ENCODE peak calls at places on chromosomes 12 and 14, in five cellular contexts. M is A673, C is aorta, F is MG63, H is IMR-90. Q is an unnamed sample. For H3K36me3, the result is how much of the 10 kb centered on the place peaks cover.

GRCh38 chr14:84282618-84283017 is 1247.3 kb upstream of the FLRT2 start:
- DNase-seq in M (no peak), F (no peak), H (no peak), C (no peak), Q (no peak)

GRCh38 chr12:70571029-70571428 is 66.2 kb downstream of the PTPRB start:
- DNase-seq in F (no peak), M (no peak), H (no peak), C (no peak), Q (no peak)

GRCh38 chr12:54012631-54013398 is 4.0 kb downstream of the HOXC8 start:
- DNase-seq in F (no peak), M (no peak), C (peak), H (no peak), Q (peak)

GRCh38 chr14:56979961-56980360 is 169.7 kb upstream of the OTX2 start:
- DNase-seq in H (no peak), M (no peak), C (no peak), F (no peak), Q (no peak)

GRCh38 chr14:49477576-49477975 is 108.6 kb downstream of the RPS29 start:
- DNase-seq in C (no peak), F (no peak), H (no peak), M (peak), Q (no peak)

GRCh38 chr12:47729233-47729632 is 3.9 kb upstream of the ENDOU start:
- DNase-seq in C (peak), M (no peak), F (peak), H (peak), Q (no peak)

GRCh38 chr12:28869197-28869596 is 279.9 kb upstream of the FAR2 start:
- DNase-seq in M (no peak), H (peak), F (peak), C (no peak), Q (no peak)

GRCh38 chr14:77613207-77613606 is 3.2 kb downstream of the SPTLC2 start:
- DNase-seq in H (no peak), M (no peak), F (no peak), C (no peak), Q (no peak)

GRCh38 chr14:36462890-36463289 is 57.1 kb downstream of the NKX2-1 start:
- DNase-seq in M (no peak), C (no peak), H (no peak), F (no peak), Q (no peak)

GRCh38 chr12:22855456-22855855 is 230.5 kb downstream of the ETNK1 start:
- DNase-seq in F (no peak), C (no peak), H (no peak), M (no peak), Q (no peak)

GRCh38 chr14:64584185-64584584 is 34.4 kb downstream of the PPP1R36 start:
- DNase-seq in F (no peak), C (no peak), H (no peak), M (no peak), Q (no peak)

GRCh38 chr12:76976777-76977465 is 88.4 kb downstream of the E2F7 start:
- DNase-seq in M (no peak), H (no peak), C (no peak), F (no peak), Q (no peak)

GRCh38 chr14:59474172-59474571 is 9.0 kb upstream of the GPR135 start:
- DNase-seq in F (no peak), C (no peak), H (peak), M (peak), Q (no peak)

GRCh38 chr12:124394462-124395128 is 99.7 kb downstream of the RFLNA start:
- DNase-seq in H (no peak), F (peak), C (peak), M (no peak), Q (no peak)

GRCh38 chr14:32366995-32367394 is 37.9 kb downstream of the AKAP6 start:
- DNase-seq in F (peak), H (no peak), M (peak), C (no peak), Q (no peak)

GRCh38 chr12:57619434-57620244 is 8.4 kb downstream of the ARHGEF25 start:
- DNase-seq in M (no peak), C (no peak), F (no peak), H (no peak), Q (no peak)

GRCh38 chr12:13377698-13378097 is 181.2 kb downstream of the EMP1 start:
- DNase-seq in H (no peak), M (no peak), F (no peak), C (no peak), Q (no peak)

GRCh38 chr12:124004233-124004875 is 31.3 kb downstream of the ZNF664 start:
- DNase-seq in H (peak), F (no peak), C (no peak), M (no peak), Q (no peak)

GRCh38 chr14:52918486-52918885 is 32.4 kb downstream of the FERMT2 start:
- DNase-seq in H (peak), C (no peak), M (peak), F (no peak), Q (no peak)

GRCh38 chr12:69007858-69008314 is 74.9 kb upstream of the CPM start:
- DNase-seq in F (no peak), H (no peak), M (no peak), C (no peak), Q (no peak)

GRCh38 chr12:89448951-89449371 is 75.6 kb downstream of the GALNT4 start:
- DNase-seq in H (peak), C (no peak), M (no peak), F (no peak), Q (no peak)

DNA sequence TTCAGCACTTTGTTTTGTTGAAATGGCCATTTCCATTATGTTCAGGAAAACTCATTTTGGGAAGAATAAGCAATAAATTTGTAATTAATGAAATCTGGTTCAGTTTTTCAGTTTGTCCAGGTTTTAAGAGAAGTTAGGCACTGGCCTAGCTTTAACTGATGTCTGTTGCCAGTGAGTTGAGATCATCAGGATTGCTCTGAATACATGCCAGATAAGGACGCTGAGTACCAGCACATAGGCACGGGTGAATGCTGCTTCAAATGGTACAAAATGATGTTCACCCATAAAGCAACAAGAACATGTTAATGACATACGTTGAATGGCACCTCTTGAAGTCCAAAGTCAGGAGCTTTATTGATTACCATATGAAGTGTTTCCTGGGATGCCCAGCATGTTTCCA is 46.5 kb downstream of the PIWIL1 start:
- DNase-seq in M (no peak), H (no peak), F (no peak), C (no peak), Q (no peak)
- H3K36me3 ChIP-seq in M (under half), H (under half), F (under half), C (under half), Q (under half)

GRCh38 chr12:26966842-26967241 is 28.6 kb downstream of the FGFR1OP2 start:
- DNase-seq in H (no peak), F (no peak), M (no peak), C (no peak), Q (no peak)
- H3K36me3 ChIP-seq in H (under half), F (under half), M (under half), C (under half), Q (under half)

DNA sequence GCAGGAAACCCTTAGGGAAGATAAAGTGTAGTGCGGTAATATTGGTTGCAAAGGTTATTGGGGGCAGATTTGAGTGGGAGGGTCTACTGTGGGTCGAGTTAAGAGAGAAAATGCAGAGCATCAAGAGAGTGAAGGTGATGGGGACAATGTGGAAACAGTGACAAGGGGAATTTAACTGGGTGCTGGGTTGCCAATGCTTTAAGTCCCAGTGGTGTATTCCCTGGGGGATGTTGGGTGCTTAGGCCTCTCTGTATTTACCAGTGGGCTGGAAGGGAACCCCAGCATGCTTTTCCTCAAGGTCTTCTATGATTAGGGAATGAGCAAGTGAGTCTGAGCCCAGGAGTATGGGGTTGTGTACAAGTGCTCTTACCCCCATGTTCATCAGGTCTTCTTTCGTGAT is 10.6 kb downstream of the BCAT1 start:
- DNase-seq in F (no peak), H (no peak), M (no peak), C (no peak), Q (no peak)
- H3K36me3 ChIP-seq in F (under half), H (under half), M (under half), C (under half), Q (under half)

DNA sequence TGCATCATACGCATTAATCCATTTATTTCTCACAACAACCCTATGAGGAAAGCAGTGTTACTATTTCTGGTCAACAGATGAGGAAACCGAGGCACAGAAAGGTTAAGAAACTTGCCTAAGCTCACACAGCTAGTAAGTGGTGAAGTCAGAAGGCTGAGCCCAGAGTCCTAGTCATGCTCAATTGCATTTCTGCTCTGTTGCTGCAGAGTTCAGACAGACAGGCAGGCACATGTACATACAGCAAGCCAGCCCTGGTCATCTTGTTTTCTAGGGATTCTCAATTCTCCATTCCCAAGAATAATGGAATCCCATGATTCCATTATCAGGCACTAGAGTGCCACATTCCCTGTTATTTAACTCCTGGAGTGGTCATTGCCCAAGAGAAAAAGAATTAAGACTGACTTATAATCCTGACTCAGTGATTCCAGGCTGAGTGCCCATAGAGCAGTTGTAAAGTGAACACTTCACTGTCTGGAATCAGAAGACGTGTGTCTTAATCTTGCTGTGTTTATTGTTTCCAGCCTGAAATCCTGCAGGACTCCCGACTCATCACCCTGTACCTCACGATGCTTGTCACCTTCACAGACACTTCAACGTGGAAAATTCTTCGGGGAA is 10.7 kb downstream of the UBE3B start:
- DNase-seq in F (no peak), M (no peak), C (no peak), H (peak), Q (no peak)
- H3K36me3 ChIP-seq in F (half or more), M (half or more), C (under half), H (half or more), Q (half or more)

DNA sequence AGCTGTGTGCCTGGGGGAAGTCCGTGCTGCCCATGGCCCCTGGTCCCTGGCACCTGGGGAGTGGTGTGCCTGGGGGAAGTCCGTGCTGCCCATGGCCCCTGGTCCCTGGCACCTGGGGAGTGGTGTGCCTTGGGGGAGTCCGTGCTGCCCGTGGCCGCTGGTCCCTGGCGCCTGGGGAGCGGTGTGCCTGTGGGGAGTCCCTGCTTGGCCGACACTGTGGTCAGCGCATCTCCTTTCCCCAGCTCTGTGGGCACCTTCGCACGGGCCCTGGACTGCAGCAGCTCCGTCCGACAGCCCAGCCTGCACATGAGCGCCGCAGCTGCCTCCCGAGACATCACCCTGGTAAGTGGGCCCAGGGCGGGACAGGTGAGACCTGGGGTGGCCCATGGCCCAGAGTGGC is 14.5 kb upstream of the CRIP2 start:
- DNase-seq in M (no peak), H (no peak), C (no peak), F (no peak), Q (no peak)
- H3K36me3 ChIP-seq in M (half or more), H (half or more), C (under half), F (under half), Q (half or more)

GRCh38 chr12:118866346-118866745 is 115.0 kb upstream of the SRRM4 start:
- DNase-seq in M (no peak), C (no peak), H (no peak), F (no peak), Q (no peak)
- H3K36me3 ChIP-seq in M (under half), C (under half), H (under half), F (under half), Q (under half)